ENCODE peak calls at places on chromosome 3, in nine cellular contexts. Q, J, G, O, C, P, R, T and B are unnamed samples.

GRCh38 chr3:179260949-179261765 is 10.2 kb upstream of the KCNMB3 start:
- DNase-seq in O (peak), G (peak), C (peak), J (peak), Q (peak), T (peak), R (peak), P (peak), B (peak)

GRCh38 chr3:31106204-31106603 is 211.7 kb upstream of the GADL1 start:
- DNase-seq in G (peak), R (peak), T (no peak), J (no peak), P (no peak), Q (peak), O (no peak), C (peak), B (no peak)

GRCh38 chr3:52331906-52332305 is 15.8 kb downstream of the DNAH1 start:
- DNase-seq in O (no peak), T (no peak), Q (no peak), G (no peak), R (no peak), P (no peak), C (no peak), J (no peak), B (no peak)

GRCh38 chr3:40143283-40144090 is 166.0 kb upstream of the EIF1B start:
- DNase-seq in Q (no peak), R (peak), C (no peak), O (no peak), J (no peak), P (no peak), G (peak), T (no peak), B (no peak)

GRCh38 chr3:179037361-179037760 is 34.2 kb downstream of the ZMAT3 start:
- DNase-seq in T (no peak), R (no peak), G (peak), P (peak), Q (peak), J (no peak), O (no peak), C (peak), B (no peak)

GRCh38 chr3:136621628-136622027 is 130.6 kb downstream of the STAG1 start:
- DNase-seq in P (no peak), G (peak), T (no peak), R (peak), C (peak), O (no peak), J (no peak), Q (peak), B (no peak)

GRCh38 chr3:8136553-8136952 is 365.1 kb upstream of the LMCD1 start:
- DNase-seq in Q (no peak), J (no peak), T (no peak), C (no peak), R (no peak), P (no peak), O (no peak), G (no peak), B (no peak)

GRCh38 chr3:194537732-194538247 is 51.0 kb upstream of the ATP13A3 start:
- DNase-seq in P (no peak), G (peak), J (no peak), C (peak), T (no peak), R (peak), O (no peak), Q (peak), B (no peak)

GRCh38 chr3:128076783-128077624 is 24.8 kb downstream of the SEC61A1 start:
- DNase-seq in Q (no peak), R (no peak), C (no peak), G (no peak), T (peak), J (peak), O (no peak), P (peak), B (peak)

GRCh38 chr3:126620743-126621142 is 34.2 kb downstream of the TXNRD3 start:
- DNase-seq in C (peak), O (no peak), J (no peak), P (no peak), Q (peak), R (no peak), G (no peak), T (peak), B (no peak)

GRCh38 chr3:8571256-8571655 is 69.6 kb downstream of the LMCD1 start:
- DNase-seq in O (no peak), Q (no peak), J (no peak), P (no peak), T (no peak), C (no peak), R (no peak), G (no peak), B (no peak)

GRCh38 chr3:42988566-42988965 is 9.5 kb downstream of the GASK1A start:
- DNase-seq in G (no peak), C (no peak), Q (no peak), O (no peak), T (no peak), R (no peak), P (no peak), J (no peak), B (no peak)

GRCh38 chr3:49785565-49786356 is 581 bp downstream of the IP6K1 start:
- DNase-seq in T (peak), G (peak), R (peak), J (peak), Q (peak), O (no peak), C (peak), P (no peak), B (no peak)

GRCh38 chr3:29384640-29385039 is 103.8 kb downstream of the RBMS3 start:
- DNase-seq in G (peak), Q (peak), P (peak), C (peak), O (no peak), T (no peak), J (no peak), R (no peak), B (no peak)

DNA sequence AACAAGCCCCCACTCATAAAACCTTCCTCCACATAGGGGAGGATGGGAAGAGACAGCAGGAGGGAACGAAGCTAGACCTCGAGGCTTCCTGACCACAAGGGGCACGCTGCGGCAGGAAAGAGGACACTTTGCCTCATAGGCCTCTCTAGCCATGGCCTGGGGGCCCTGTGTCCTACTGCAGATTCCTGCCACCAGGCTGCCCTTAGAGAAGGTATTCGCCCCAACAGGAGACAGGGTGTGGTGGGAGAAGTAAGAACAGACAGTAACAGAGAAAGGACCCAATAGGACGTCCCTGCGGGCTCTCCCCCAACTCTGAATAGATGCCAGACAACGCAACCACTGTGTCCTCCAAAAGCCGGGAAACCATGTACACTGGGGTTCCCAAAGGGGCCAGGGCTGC is 36.8 kb downstream of the ADCY5 start:
- DNase-seq in G (no peak), C (no peak), P (no peak), J (no peak), R (no peak), T (no peak), Q (no peak), O (no peak), B (no peak)
- TF ChIP-seq CTCF in G (no peak), C (no peak), P (peak), J (peak), R (no peak), T (no peak), Q (no peak), O (peak), B (peak)

DNA sequence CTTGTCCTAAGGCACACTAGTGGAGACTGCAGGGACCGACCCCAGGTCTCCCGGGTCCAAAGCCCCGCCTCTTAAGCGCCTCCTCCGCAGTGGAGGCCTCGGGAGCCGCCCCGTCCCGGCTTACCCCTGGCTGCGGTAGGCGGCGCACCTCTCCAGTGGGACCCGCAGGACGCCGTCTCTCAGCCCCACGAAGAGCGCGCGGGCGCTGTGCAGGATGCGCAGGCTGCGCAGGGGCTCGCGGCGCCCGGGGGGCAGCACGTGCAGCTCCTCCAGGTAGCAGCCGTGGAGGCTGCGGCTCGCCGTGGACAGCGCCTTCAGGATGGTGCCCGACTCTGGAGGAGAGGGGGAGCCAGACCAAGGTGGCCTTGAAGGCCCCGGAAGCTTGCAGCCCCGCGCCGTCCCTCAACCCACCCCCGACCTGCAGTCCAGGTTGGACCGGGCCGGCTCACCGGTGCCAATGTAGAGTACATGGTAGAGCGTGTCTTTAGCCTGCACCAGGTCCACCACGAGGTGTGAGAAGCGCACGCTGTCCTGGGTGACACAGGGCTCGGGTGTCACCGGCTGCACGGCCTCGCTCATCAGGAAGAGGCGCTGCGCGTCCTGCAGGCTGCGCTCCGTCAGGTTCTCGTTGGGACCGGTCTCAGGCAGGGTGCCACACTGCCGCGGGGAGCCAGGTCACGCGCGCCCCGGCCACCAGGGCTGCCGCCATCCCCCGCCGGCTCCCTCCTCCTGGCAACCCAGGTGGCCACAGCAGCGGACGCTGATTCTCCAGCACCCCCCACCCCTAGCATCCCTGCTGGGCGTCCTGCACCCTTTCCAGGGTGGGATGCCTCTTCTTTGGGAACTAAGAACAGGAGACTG is 105.5 kb downstream of the SEMA5B start:
- DNase-seq in R (no peak), C (no peak), Q (no peak), G (peak), O (no peak), J (peak), T (no peak), P (no peak), B (no peak)
- TF ChIP-seq CTCF in R (no peak), C (no peak), Q (no peak), G (no peak), O (no peak), J (peak), T (no peak), P (no peak), B (peak)

GRCh38 chr3:5063724-5064123 is 58.4 kb upstream of the ARL8B start:
- DNase-seq in R (no peak), Q (no peak), C (no peak), G (no peak), J (no peak), P (no peak), O (no peak), T (no peak), B (no peak)

GRCh38 chr3:5071061-5071460 is 51.0 kb upstream of the ARL8B start:
- DNase-seq in P (no peak), R (no peak), Q (peak), C (peak), T (no peak), O (no peak), J (no peak), G (no peak), B (no peak)

GRCh38 chr3:5072100-5072816 is 49.8 kb upstream of the ARL8B start:
- DNase-seq in O (no peak), T (no peak), R (no peak), P (no peak), Q (no peak), G (no peak), C (no peak), J (no peak), B (no peak)

GRCh38 chr3:5069627-5070026 is 52.5 kb upstream of the ARL8B start:
- DNase-seq in J (no peak), T (no peak), Q (no peak), G (no peak), O (no peak), C (no peak), P (no peak), R (no peak), B (no peak)

DNA sequence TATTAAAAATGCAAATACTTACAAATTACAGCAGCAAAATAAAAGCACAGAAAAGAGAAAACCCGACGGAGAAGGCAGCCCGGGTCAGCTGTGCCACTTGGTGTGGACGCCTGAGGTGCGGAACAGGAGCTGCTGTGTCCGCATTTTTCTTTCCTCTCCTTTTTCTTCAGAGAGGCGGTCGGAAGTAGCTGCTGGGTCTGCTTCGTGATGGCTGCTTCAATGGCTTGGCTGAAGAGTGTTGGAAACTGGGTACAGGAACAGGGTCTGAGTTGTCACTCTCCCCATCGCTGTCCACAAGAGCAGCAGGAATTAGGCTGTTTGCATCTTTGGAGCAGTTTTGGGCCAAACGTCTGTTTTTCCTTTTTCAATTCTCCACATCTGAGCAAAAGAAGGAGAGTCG is 53.6 kb upstream of the ARL8B start:
- DNase-seq in J (no peak), O (no peak), R (no peak), P (no peak), G (no peak), Q (no peak), C (no peak), T (no peak), B (no peak)
- TF ChIP-seq CTCF in J (no peak), O (no peak), R (no peak), P (no peak), G (no peak), Q (no peak), C (no peak), T (no peak), B (no peak)

GRCh38 chr3:177145954-177146353 is 51.3 kb downstream of the TBL1XR1 start:
- DNase-seq in O (no peak), Q (no peak), P (no peak), T (no peak), G (no peak), C (no peak), J (no peak), R (no peak), B (no peak)

GRCh38 chr3:177147790-177148189 is 49.5 kb downstream of the TBL1XR1 start:
- DNase-seq in C (no peak), T (no peak), J (no peak), P (no peak), R (no peak), Q (no peak), O (no peak), G (no peak), B (no peak)

GRCh38 chr3:177146646-177147045 is 50.6 kb downstream of the TBL1XR1 start:
- DNase-seq in P (no peak), C (peak), R (peak), G (peak), O (no peak), J (no peak), T (no peak), Q (peak), B (no peak)

GRCh38 chr3:177144922-177145321 is 52.4 kb downstream of the TBL1XR1 start:
- DNase-seq in Q (no peak), P (no peak), J (no peak), O (no peak), T (no peak), R (peak), G (peak), C (no peak), B (no peak)

GRCh38 chr3:177145402-177145801 is 51.9 kb downstream of the TBL1XR1 start:
- DNase-seq in Q (no peak), J (no peak), R (no peak), T (no peak), O (no peak), G (no peak), P (no peak), C (no peak), B (no peak)
- TF ChIP-seq CTCF in Q (no peak), J (no peak), R (no peak), T (no peak), O (no peak), G (no peak), P (no peak), C (no peak), B (no peak)

DNA sequence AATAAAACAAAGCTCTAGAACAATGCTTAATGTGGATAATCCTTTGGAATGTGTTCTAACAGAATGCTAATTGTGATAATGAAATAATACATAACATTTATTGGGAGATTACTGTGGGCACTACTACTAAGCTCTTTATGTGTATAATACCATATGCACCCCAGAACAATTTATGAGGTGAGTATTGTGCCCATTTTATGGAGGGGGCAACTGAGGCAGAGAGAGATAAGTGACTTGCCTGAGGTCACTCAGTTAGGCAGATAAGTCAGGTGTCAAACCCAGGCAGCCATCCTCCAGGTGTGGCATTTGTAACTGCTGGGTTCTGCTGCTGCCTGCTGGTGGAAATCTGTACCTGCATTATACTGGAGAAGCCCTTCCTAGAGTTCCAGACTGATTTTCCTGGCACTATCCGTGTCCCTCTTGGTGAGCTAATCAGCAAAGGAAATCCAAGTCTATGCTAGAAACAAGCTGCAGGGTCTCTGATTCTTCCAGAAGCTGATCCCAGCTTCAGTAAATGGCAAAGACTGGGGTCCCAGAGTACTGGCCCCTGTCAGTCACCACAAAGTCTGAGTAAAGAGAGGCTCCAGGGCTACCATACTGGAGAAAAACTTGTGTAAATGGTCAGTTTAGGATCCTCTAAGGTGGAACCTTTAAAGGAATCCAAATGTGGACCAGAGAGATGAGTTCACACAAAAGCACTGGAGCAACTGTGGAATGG is 22.6 kb upstream of the RBP1 start:
- DNase-seq in Q (no peak), G (no peak), O (peak), R (peak), T (no peak), C (peak), P (no peak), J (no peak), B (peak)
- TF ChIP-seq CTCF in Q (peak), G (peak), O (peak), R (peak), T (peak), C (peak), P (peak), J (peak), B (peak)

DNA sequence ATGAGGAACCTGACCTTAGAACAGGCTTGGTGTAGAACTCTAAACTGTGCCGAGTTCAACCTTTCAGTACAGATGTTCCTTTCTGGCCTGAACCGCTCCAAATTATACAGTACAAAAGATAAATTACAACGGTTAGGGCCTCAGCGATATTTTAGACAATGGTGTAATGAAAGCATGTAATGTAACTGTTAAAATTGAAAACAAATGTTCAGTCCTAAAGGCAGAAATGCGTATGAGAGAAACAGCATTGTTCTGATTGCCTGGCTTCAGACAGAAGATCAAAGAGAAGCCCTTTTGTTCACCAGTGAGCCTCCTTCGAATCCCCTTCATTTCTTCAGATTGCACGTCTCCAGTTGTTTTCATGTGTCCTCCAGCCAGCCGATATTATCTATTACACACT is 184.9 kb downstream of the SHOX2 start:
- DNase-seq in G (no peak), T (no peak), C (no peak), O (no peak), P (no peak), R (no peak), Q (no peak), J (no peak), B (no peak)
- TF ChIP-seq CTCF in G (no peak), T (no peak), C (no peak), O (no peak), P (no peak), R (no peak), Q (no peak), J (no peak), B (no peak)

GRCh38 chr3:133437391-133438093 is 37.7 kb downstream of the BFSP2 start:
- DNase-seq in P (no peak), R (no peak), G (no peak), Q (peak), C (peak), J (no peak), T (no peak), O (no peak), B (no peak)
- TF ChIP-seq CTCF in P (peak), R (peak), G (no peak), Q (no peak), C (no peak), J (no peak), T (no peak), O (no peak), B (no peak)

GRCh38 chr3:164673738-164674137 is 404.6 kb downstream of the SI start:
- DNase-seq in J (no peak), T (no peak), O (no peak), R (peak), Q (no peak), P (no peak), G (no peak), C (no peak), B (no peak)
- TF ChIP-seq CTCF in J (peak), T (no peak), O (no peak), R (peak), Q (no peak), P (no peak), G (no peak), C (no peak), B (peak)

GRCh38 chr3:79028916-79029315 is 738.9 kb downstream of the ROBO1 start:
- DNase-seq in C (no peak), T (no peak), P (no peak), O (no peak), R (no peak), Q (no peak), J (no peak), G (no peak), B (no peak)

GRCh38 chr3:79030157-79030556 is 737.6 kb downstream of the ROBO1 start:
- DNase-seq in C (no peak), Q (no peak), G (no peak), P (no peak), R (no peak), O (no peak), T (no peak), J (no peak), B (no peak)

GRCh38 chr3:79027593-79027992 is 740.2 kb downstream of the ROBO1 start:
- DNase-seq in Q (no peak), O (no peak), C (no peak), G (no peak), J (no peak), P (no peak), T (no peak), R (no peak), B (no peak)

GRCh38 chr3:79038057-79038456 is 729.7 kb downstream of the ROBO1 start:
- DNase-seq in O (no peak), G (peak), R (no peak), C (peak), Q (no peak), T (no peak), P (no peak), J (no peak), B (no peak)

DNA sequence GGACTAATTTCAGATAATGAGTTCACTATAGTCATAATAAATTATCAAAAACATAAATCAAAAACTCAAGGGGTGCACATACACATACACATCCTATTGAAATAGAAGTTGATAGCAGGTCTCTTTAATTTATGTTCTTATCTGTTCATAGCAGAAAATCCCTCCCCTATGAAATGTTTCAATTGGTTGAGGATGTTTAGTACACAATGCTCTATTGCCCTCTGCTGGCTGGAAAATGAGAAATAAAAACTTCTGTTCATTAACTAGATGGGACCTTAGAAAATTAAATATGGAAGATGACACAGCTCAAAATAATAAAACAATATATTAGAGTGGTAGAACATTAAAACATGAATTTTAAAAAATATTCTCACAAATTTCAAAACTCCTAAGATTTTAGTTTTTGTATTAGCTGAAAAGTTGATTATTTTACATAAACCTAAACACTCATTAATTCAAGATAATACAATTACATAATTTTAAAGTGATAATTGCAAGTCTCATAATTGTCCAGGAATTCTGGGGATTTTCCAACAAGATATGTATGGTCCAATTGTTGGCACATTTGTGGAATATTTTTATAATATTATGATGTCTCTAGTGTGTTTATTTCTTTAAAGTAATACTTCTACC is 735.0 kb downstream of the ROBO1 start:
- DNase-seq in Q (peak), C (peak), T (no peak), G (peak), J (no peak), R (peak), O (no peak), P (no peak), B (peak)
- TF ChIP-seq CTCF in Q (peak), C (peak), T (peak), G (peak), J (peak), R (peak), O (peak), P (peak), B (peak)